ENCODE peak calls at places on chromosomes 12 and 14, in seven cellular contexts. D is activated effector memory CD4-positive, alpha-beta T cell treated with anti-CD3 and anti-CD28 coated beads, Interleukin-2, amount 50 U/mL, for 16 hours; B is HuH-7; C is stimulated activated CD4-positive, alpha-beta T cell treated with anti-CD3 and anti-CD28 coated beads, Interleukin-4, amount 100 ng/mL, for 48 hours; X is HT1080; E is bronchial epithelial cell; I is NCI-H1436 treated with DMSO at 0.1 percent for 48 hours. K is an unnamed sample.

GRCh38 chr14:64915797-64916196 is 1.5 kb downstream of the CHURC1 start:
- DNase-seq in E (no peak), X (no peak), B (no peak), D (no peak), I (no peak), C (no peak), K (no peak)

GRCh38 chr12:102300824-102301461 is 103.3 kb upstream of the PMCH start:
- DNase-seq in B (peak; percentile 59), C (no peak), I (no peak), D (no peak), E (peak; percentile 80), X (peak; percentile 79), K (peak; percentile 63)

GRCh38 chr14:39219075-39219499 is 14.6 kb upstream of the MIA2 start:
- DNase-seq in B (no peak), D (no peak), I (no peak), X (peak; percentile 77), E (no peak), C (no peak), K (peak; percentile 23)

GRCh38 chr14:30210630-30211029 is 283.0 kb upstream of the PRKD1 start:
- DNase-seq in B (no peak), I (no peak), X (peak; percentile 54), C (no peak), D (no peak), E (peak; percentile 53), K (peak; percentile 57)

GRCh38 chr12:30021046-30021833 is 237.5 kb upstream of the TMTC1 start:
- DNase-seq in D (no peak), B (no peak), E (no peak), I (no peak), C (no peak), X (no peak), K (peak; percentile 8)

GRCh38 chr14:99612737-99613330 is 8.8 kb upstream of the CCDC85C start:
- DNase-seq in B (no peak), I (no peak), C (no peak), X (no peak), E (peak; percentile 89), D (no peak), K (peak; percentile 73)

GRCh38 chr12:14948672-14949071 is 10.3 kb upstream of the ERP27 start:
- DNase-seq in X (peak; percentile 78), E (peak; percentile 73), B (no peak), C (no peak), I (no peak), D (peak; percentile 77), K (no peak)

GRCh38 chr12:30979371-30980259 is 53.1 kb downstream of the TSPAN11 start:
- DNase-seq in E (no peak), C (no peak), X (no peak), D (no peak), B (no peak), I (no peak), K (no peak)

GRCh38 chr12:128729628-128730121 is 94.1 kb downstream of the SLC15A4 start:
- DNase-seq in B (no peak), C (no peak), E (peak; percentile 2), X (peak; percentile 38), D (no peak), I (no peak), K (peak; percentile 46)

GRCh38 chr12:42958271-42958674 is 368.7 kb upstream of the PRICKLE1 start:
- DNase-seq in E (no peak), B (no peak), D (no peak), I (no peak), X (peak; percentile 70), C (no peak), K (no peak)

GRCh38 chr12:96171905-96172304 is 22.3 kb upstream of the ELK3 start:
- DNase-seq in I (no peak), E (peak; percentile 26), B (no peak), D (no peak), C (no peak), X (no peak), K (peak; percentile 26)

GRCh38 chr12:132386926-132387497 is 57.6 kb upstream of the GALNT9 start:
- DNase-seq in I (no peak), B (no peak), E (no peak), D (no peak), C (no peak), X (no peak), K (no peak)

GRCh38 chr12:68246350-68246749 is 7.1 kb downstream of the IL22 start:
- DNase-seq in X (no peak), C (no peak), E (no peak), I (no peak), B (no peak), D (no peak), K (no peak)

K was measured in MCF 10A.